ENCODE peak calls at places on chromosomes 1 and 21, in six cellular contexts. J is GM23338, R is Panc1, W is K562, I is SK-N-SH, T is HepG2. Q is an unnamed sample.

GRCh38 chr1:206802401-206802800 is 30.1 kb upstream of the IL10 start:
- DNase-seq in I (no peak), J (no peak), R (no peak), T (no peak), W (no peak), Q (no peak)

GRCh38 chr1:246786606-246787238 is 62.5 kb downstream of the SCCPDH start:
- DNase-seq in W (no peak), I (no peak), R (no peak), J (no peak), T (no peak), Q (no peak)

GRCh38 chr21:28554660-28555475 is 437.8 kb downstream of the LTN1 start:
- DNase-seq in J (peak; percentile 18), R (no peak), I (no peak), T (no peak), W (no peak), Q (no peak)

GRCh38 chr1:93346472-93346991 is 825 bp downstream of the DR1 start:
- DNase-seq in T (peak; percentile 24), I (peak; percentile 57), W (peak; percentile 39), R (no peak), J (peak; percentile 36), Q (no peak)

GRCh38 chr1:202578001-202578500 is 132.2 kb downstream of the SYT2 start:
- DNase-seq in J (peak; percentile 41), T (no peak), W (no peak), R (no peak), I (no peak), Q (no peak)

GRCh38 chr1:88985033-88985432 is 7.4 kb downstream of the KYAT3 start:
- DNase-seq in I (peak; percentile 73), W (no peak), J (no peak), T (peak; percentile 88), R (no peak), Q (peak; percentile 79)

GRCh38 chr1:88398338-88398737 is 285.7 kb upstream of the PKN2 start:
- DNase-seq in I (no peak), W (no peak), T (no peak), R (no peak), J (no peak), Q (peak; percentile 10)

GRCh38 chr1:84847253-84848247 is 45.5 kb downstream of the LPAR3 start:
- DNase-seq in W (no peak), I (peak; percentile 77), R (peak; percentile 87), J (no peak), T (peak; percentile 25), Q (peak; percentile 62)

GRCh38 chr21:32535616-32536015 is 49.7 kb downstream of the TCP10L start:
- DNase-seq in T (no peak), W (no peak), J (no peak), I (no peak), R (no peak), Q (no peak)

GRCh38 chr1:87916965-87917364 is 588.3 kb downstream of the LMO4 start:
- DNase-seq in R (no peak), I (no peak), T (peak; percentile 6), W (no peak), J (no peak), Q (no peak)

GRCh38 chr1:211638246-211638645 is 37.2 kb downstream of the NEK2 start:
- DNase-seq in R (no peak), W (no peak), I (no peak), J (no peak), T (no peak), Q (no peak)

GRCh38 chr1:208475951-208476824 is 232.0 kb upstream of the PLXNA2 start:
- DNase-seq in T (peak; percentile 6), W (no peak), J (peak; percentile 86), I (peak; percentile 69), R (no peak), Q (no peak)

GRCh38 chr1:84892657-84893618 is at the start of gene LPAR3:
- DNase-seq in T (no peak), W (no peak), I (peak; percentile 88), R (no peak), J (peak; percentile 91), Q (peak; percentile 71)

GRCh38 chr1:187032982-187033705 is 204.4 kb downstream of the PLA2G4A start:
- DNase-seq in I (no peak), T (no peak), R (no peak), J (no peak), W (no peak), Q (no peak)
- TF ChIP-seq POLR2AphosphoS5 in I (no peak), T (no peak), R (no peak), J (no peak), W (no peak), Q (no peak)

DNA sequence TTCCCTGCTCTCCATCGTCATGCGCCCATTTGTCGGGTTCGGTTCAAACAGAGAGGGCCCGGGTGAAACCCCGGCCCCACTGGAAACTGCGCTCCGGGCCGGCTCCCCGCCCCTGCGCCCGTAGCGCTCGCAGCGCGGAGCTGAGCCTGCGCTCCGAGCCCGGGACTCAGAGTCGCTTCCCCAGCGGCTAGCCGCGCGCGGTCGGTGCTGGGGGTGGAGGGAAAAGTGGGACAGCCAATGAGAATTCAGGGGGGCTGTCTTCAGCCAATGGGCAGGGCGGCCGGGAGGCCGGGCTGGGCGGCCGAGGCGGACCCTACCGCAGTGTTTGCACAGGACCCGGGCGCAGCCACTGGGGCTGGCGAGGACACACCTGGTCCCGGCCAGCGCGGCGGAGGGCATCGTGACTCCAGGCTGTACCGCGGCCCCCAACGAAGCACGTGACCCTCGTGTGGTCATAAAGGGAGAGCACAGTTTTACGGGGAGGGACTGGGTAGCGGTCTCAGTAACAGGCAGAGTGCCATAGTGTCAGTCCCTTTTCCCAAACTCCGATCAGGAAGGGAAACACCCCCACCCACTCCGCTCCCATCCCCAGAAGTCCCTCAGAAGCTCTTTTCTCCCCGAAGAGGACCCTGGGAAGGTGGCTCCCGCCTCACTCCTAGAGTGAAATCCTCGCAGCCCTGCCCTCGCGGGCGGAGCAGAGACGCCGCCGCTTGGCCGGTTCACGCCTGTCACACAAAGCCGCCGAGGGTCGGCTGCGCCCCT is at the start of gene INKA2:
- DNase-seq in I (peak; percentile 94), W (peak; percentile 99), J (peak; percentile 93), R (no peak), T (peak; percentile 83), Q (peak; percentile 74)
- H3K4me1 ChIP-seq in I (peaks cover 15% of the 10 kb centered on the region), W (peaks cover 14% of the 10 kb centered on the region), J (peaks cover 39% of the 10 kb centered on the region), R (no peaks in the 10 kb centered on the region), T (peaks cover 71% of the 10 kb centered on the region), Q (peaks cover 15% of the 10 kb centered on the region)

GRCh38 chr21:39588884-39589283 is 23.9 kb upstream of the B3GALT5 start:
- DNase-seq in W (no peak), J (no peak), I (no peak), T (no peak), R (no peak), Q (no peak)
- TF ChIP-seq REST in W (no peak), J (no peak), I (no peak), T (no peak), R (no peak), Q (no peak)

GRCh38 chr1:46183119-46183842 is 7.0 kb upstream of the P3R3URF start:
- DNase-seq in R (peak; percentile 99), J (peak; percentile 26), W (no peak), I (no peak), T (peak; percentile 85), Q (peak; percentile 98)
- TF ChIP-seq POLR2AphosphoS5 in R (peak; percentile 90), J (no peak), W (no peak), I (peak; percentile 85), T (peak; percentile 40), Q (peak; percentile 91)

GRCh38 chr1:3170566-3171453 is 101.8 kb downstream of the PRDM16 start:
- DNase-seq in I (peak; percentile 89), W (no peak), J (no peak), R (no peak), T (peak; percentile 40), Q (no peak)
- H3K4me1 ChIP-seq in I (no peaks in the 10 kb centered on the region), W (no peaks in the 10 kb centered on the region), J (no peaks in the 10 kb centered on the region), R (peaks cover 13% of the 10 kb centered on the region), T (peaks cover 22% of the 10 kb centered on the region), Q (no peaks in the 10 kb centered on the region)